ENCODE peak calls at places on chromosomes 7 and 10, in four cellular contexts. F is testis, L is heart left ventricle, S is A549. U is an unnamed sample.

GRCh38 chr7:134470864-134471263 is 12.0 kb upstream of the AKR1B1 start:
- DNase-seq in F (no peak), L (no peak), S (peak), U (no peak)

GRCh38 chr7:70132802-70133201 is 534.5 kb downstream of the AUTS2 start:
- DNase-seq in L (no peak), S (no peak), F (no peak), U (no peak)

GRCh38 chr10:62157601-62158000 is 111.0 kb downstream of the RTKN2 start:
- DNase-seq in S (no peak), F (no peak), L (no peak), U (no peak)

GRCh38 chr10:84331091-84331490 is 2.7 kb downstream of the CCSER2 start:
- DNase-seq in S (no peak), F (no peak), L (no peak), U (no peak)

GRCh38 chr7:75644599-75644998 is 94.1 kb downstream of the HIP1 start:
- DNase-seq in L (no peak), S (no peak), F (no peak), U (no peak)

GRCh38 chr10:126393076-126393475 is 4.8 kb upstream of the ADAM12 start:
- DNase-seq in F (no peak), L (no peak), S (no peak), U (no peak)

GRCh38 chr7:133861876-133862275 is 265.3 kb upstream of the LRGUK start:
- DNase-seq in F (no peak), L (no peak), S (no peak), U (no peak)

GRCh38 chr7:1425292-1426136 is 33.8 kb downstream of the MICALL2 start:
- DNase-seq in F (peak), L (no peak), S (peak), U (no peak)

GRCh38 chr10:103491729-103492364 is 1.7 kb upstream of the NEURL1 start:
- DNase-seq in S (peak), F (no peak), L (no peak), U (no peak)

GRCh38 chr7:129831424-129832058 is 121.2 kb downstream of the UBE2H start:
- DNase-seq in L (no peak), F (no peak), S (peak), U (no peak)

GRCh38 chr10:91033536-91033935 is 112.6 kb upstream of the ANKRD1 start:
- DNase-seq in F (no peak), L (no peak), S (no peak), U (no peak)

GRCh38 chr7:123096976-123097375 is 101.5 kb upstream of the TAS2R16 start:
- DNase-seq in F (no peak), L (no peak), S (no peak), U (no peak)

GRCh38 chr7:37732253-37732652 is 48.7 kb downstream of the GPR141 start:
- DNase-seq in L (peak), S (no peak), F (peak), U (no peak)

GRCh38 chr10:117543245-117543998 is 876 bp downstream of the EMX2 start:
- DNase-seq in S (no peak), F (no peak), L (no peak), U (peak)

GRCh38 chr10:28594401-28594800 is 61.5 kb downstream of the WAC start:
- DNase-seq in S (no peak), L (no peak), F (no peak), U (no peak)

GRCh38 chr10:93475227-93475626 is 6.9 kb downstream of the MYOF start:
- DNase-seq in S (no peak), F (no peak), L (no peak), U (no peak)

GRCh38 chr7:141071855-141072547 is 1.9 kb upstream of the TMEM178B start:
- DNase-seq in S (peak), F (no peak), L (no peak), U (no peak)

DNA sequence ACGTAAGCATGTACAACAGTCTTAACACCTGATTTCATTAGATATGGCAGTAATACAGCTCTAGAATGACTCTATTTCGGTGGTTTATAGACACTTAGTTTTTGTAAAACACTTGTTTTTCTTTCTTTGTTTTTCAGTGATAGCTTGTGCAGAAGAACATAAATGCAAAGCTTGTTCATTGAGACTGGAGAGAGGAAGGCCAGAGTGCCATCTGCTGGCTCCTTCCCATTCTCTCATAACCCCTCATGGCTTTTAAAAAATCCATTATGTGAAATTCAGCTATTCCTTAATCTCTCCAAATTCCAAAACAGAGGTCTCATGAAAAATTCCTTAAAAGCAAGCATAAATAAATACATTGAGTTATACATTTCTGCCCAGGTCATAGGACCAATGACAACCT is 76.3 kb downstream of the CACNB2 start:
- DNase-seq in L (no peak), S (no peak), F (peak), U (no peak)
- TF ChIP-seq CTCF in L (peak), S (peak), F (peak), U (no peak)

DNA sequence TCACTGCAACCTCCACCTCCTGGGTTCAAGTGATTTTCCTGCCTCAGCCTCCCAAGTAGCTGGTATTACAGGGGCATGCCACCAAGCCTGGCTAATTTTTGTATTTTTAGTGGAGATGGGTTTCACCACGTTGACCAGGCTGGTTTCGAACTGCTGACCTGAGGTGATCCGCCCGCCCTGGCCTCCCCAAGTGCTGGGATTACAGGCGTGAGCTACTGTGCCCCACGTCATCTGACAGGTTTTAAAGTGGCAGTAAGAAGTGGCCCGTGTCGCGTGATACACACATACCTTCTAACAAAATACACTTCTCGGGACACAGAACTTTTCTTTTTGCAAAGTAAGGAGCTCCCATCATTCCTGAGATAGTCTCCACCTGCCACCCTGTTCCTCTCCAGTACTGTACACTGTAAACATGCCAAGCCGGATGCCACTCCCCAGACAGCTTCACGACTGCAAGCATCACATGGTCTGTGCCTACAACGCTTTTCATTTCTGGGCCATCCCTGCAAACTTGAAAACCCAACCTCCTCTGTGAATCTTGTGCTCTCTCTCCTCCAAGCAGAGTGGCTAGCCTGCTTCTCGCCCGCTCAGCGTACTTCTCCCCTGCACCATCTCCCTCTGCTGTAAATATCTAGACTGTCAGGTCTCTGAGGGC is 256.3 kb upstream of the KLF14 start:
- DNase-seq in L (no peak), S (no peak), F (no peak), U (peak)
- H3K4me3 ChIP-seq in L (no peak), S (no peak), F (no peak), U (no peak)

DNA sequence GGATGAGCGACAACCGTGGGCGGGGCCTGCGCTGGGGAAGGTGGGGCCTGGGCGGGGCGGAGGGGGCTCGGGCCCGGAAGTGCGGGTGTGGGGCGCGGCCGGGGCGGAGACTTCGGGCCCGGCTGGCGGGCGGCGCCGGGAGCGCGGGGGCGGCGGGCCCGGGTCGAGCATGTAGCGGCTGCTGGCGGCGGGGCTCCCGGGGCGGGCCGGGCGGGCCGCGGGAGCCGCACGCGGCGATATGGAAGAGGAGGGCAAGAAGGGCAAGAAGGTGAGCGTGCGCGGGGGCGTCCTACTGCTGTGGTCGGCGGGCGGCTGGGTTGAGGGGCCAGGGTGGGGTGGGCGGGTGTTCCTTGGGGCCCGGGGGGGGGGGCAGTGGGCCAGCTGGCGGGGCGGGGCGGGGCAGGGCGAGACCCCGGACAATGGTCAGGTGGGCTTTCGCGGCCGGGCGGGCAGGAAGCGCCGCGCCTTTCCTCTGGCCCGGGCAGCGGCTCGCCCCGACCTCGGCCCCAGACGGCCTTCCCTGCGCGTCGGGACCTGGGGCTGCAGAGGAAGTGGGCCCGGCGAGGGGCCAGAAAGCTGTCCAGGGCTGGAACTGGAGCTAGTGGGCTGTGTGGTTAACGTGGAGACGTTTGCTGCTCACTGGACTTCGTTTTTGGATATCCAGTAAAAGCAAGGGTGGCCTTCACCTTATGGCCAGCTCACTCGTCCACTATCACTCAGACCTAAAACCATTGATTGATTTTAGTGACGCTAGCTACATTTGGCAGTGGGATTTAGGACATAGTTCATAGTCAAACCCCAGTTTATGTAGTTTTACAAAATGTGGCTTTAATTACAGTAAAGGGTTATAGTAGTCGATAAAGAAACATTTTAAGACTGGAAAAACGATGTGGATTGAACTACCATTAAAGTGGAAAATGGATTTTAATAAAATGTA is at the start of gene CCM2:
- DNase-seq in S (peak), F (peak), L (peak), U (peak)
- TF ChIP-seq POLR2A in S (peak), F (no peak), L (no peak), U (no peak)

GRCh38 chr7:24980695-24981543 is 941 bp upstream of the OSBPL3 start:
- DNase-seq in L (no peak), F (peak), S (peak), U (no peak)

GRCh38 chr7:24979863-24980694 is at the start of gene OSBPL3:
- DNase-seq in S (peak), L (peak), F (peak), U (peak)

GRCh38 chr7:24978837-24979469 is 1.0 kb downstream of the OSBPL3 start:
- DNase-seq in L (no peak), S (no peak), F (no peak), U (no peak)

GRCh38 chr7:24981544-24981951 is 1.6 kb upstream of the OSBPL3 start:
- DNase-seq in S (peak), F (peak), L (peak), U (peak)

GRCh38 chr7:24979470-24979862 is 512 bp downstream of the OSBPL3 start:
- DNase-seq in S (peak), L (peak), F (peak), U (peak)
- TF ChIP-seq CTCF in S (peak), L (peak), F (peak), U (no peak)

GRCh38 chr10:14975672-14976273 is 16.6 kb downstream of the MEIG1 start:
- DNase-seq in L (no peak), S (no peak), F (no peak), U (no peak)
- H3K4me3 ChIP-seq in L (no peak), S (peak), F (no peak), U (no peak)

DNA sequence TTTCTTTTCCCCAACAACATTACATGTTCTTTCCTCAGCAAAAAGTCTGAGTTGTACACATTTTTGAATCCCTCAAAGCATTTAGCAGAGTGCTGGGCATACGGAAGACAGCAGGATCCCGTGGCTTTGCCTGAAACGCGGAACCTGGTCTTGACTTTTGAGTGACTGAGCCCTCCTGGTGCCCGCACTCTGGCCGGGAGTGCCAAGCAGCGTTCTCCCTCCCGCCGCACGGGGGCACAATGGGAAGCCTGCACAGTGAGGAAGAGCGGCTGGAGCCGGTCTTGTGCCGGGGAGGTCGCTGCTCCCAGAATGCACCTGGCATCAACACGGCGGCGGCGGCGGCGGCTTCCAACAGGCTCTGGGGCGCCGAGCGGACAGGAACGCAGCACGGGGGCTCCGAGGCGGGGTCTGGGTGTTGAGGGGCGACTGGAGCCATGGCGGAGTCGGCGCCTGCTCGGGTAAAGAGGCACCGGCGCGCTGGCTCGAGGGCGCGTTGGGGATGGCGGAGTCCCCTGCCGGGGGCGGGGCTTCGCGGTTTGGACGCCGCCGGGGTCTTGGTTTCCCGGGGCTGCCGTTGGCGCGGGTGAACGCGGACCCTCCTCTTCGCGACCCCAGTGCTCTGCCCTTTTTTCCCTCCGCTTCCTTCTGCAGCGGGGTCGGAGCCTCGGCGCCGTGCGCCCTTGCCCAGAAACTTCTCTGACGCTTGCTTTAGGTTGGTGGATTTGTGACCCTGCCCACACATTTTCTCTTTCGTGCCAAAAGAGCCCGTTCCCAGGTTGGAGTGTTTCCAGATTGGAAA is at the start of gene ZNF212:
- DNase-seq in S (peak), L (peak), F (peak), U (peak)
- TF ChIP-seq POLR2A in S (peak), L (peak), F (no peak), U (no peak)